ENCODE peak calls at places on chromosomes 13 and 19, in seven cellular contexts. P is naive thymus-derived CD4-positive, alpha-beta T cell; G is CD4-positive, alpha-beta T cell; D is HFFc6; S is brain pericyte; Z is PC-3; U is T-helper 1 cell. N is an unnamed sample.

GRCh38 chr19:11381535-11382369 is 2.4 kb downstream of the EPOR start:
- DNase-seq in G (peak; percentile 39), S (no peak), U (peak; percentile 67), Z (peak; percentile 99), D (peak; percentile 92), P (peak; percentile 57), N (peak; percentile 67)

GRCh38 chr13:43305416-43305815 is 282.0 kb downstream of the DNAJC15 start:
- DNase-seq in U (no peak), S (no peak), P (no peak), Z (peak; percentile 56), D (no peak), G (no peak), N (no peak)

GRCh38 chr13:33485247-33485646 is 199.7 kb upstream of the STARD13 start:
- DNase-seq in S (no peak), D (no peak), P (no peak), G (no peak), Z (no peak), U (no peak), N (no peak)

GRCh38 chr13:90445179-90445578 is 902.3 kb upstream of the MIR17HG start:
- DNase-seq in U (no peak), P (no peak), G (no peak), S (no peak), Z (peak; percentile 88), D (peak; percentile 87), N (no peak)

GRCh38 chr19:49080392-49080791 is 4.9 kb upstream of the SNRNP70 start:
- DNase-seq in S (no peak), P (no peak), D (no peak), G (no peak), U (no peak), Z (no peak), N (no peak)

GRCh38 chr13:32881792-32882175 is 134.4 kb upstream of the KL start:
- DNase-seq in D (no peak), G (no peak), S (no peak), U (no peak), P (no peak), Z (peak; percentile 54), N (no peak)

GRCh38 chr13:110633776-110634175 is 18.4 kb downstream of the NAXD start:
- DNase-seq in U (no peak), P (no peak), G (no peak), S (no peak), D (no peak), Z (no peak), N (no peak)

GRCh38 chr19:7120499-7120898 is 51.0 kb downstream of the ZNF557 start:
- DNase-seq in U (no peak), S (no peak), P (no peak), G (no peak), Z (no peak), D (no peak), N (no peak)

GRCh38 chr19:18915639-18916038 is 3.5 kb downstream of the COPE start:
- DNase-seq in P (no peak), Z (peak; percentile 55), G (peak; percentile 15), S (no peak), D (peak; percentile 45), U (no peak), N (no peak)

GRCh38 chr19:39139305-39140194 is 14.0 kb downstream of the PAK4 start:
- DNase-seq in G (no peak), D (no peak), S (no peak), P (no peak), U (no peak), Z (no peak), N (no peak)

GRCh38 chr13:99045396-99045795 is 67.5 kb upstream of the DOCK9 start:
- DNase-seq in S (no peak), P (no peak), D (peak; percentile 50), U (no peak), G (no peak), Z (no peak), N (no peak)

GRCh38 chr19:41937525-41937924 is 9.3 kb upstream of the ERFL start:
- DNase-seq in S (no peak), P (no peak), D (no peak), Z (no peak), U (no peak), G (no peak), N (no peak)

GRCh38 chr19:46101293-46101692 is 23.2 kb downstream of the IGFL3 start:
- DNase-seq in Z (no peak), G (no peak), D (no peak), S (no peak), U (no peak), P (no peak), N (no peak)

GRCh38 chr13:48478401-48478800 is 54.5 kb downstream of the RCBTB2 start:
- DNase-seq in S (peak; percentile 74), G (no peak), D (peak; percentile 63), P (no peak), U (no peak), Z (no peak), N (no peak)

GRCh38 chr13:98563071-98563470 is 13.8 kb downstream of the STK24 start:
- DNase-seq in P (peak; percentile 67), G (peak; percentile 33), D (no peak), Z (peak; percentile 46), S (no peak), U (peak; percentile 41), N (peak; percentile 42)

GRCh38 chr13:95623141-95623540 is 21.4 kb downstream of the DZIP1 start:
- DNase-seq in G (no peak), P (no peak), U (no peak), S (no peak), Z (no peak), D (no peak), N (no peak)

GRCh38 chr13:44921931-44922758 is 67.1 kb downstream of the NUFIP1 start:
- DNase-seq in G (no peak), D (peak; percentile 96), U (no peak), Z (peak; percentile 91), P (no peak), S (peak; percentile 42), N (no peak)

GRCh38 chr19:7415163-7415856 is 66.6 kb downstream of the ARHGEF18 start:
- DNase-seq in Z (no peak), D (no peak), G (no peak), S (peak; percentile 62), U (no peak), P (no peak), N (no peak)

GRCh38 chr19:27846944-27847343 is 1366.0 kb downstream of the UQCRFS1 start:
- DNase-seq in Z (no peak), G (no peak), D (no peak), P (no peak), U (no peak), S (no peak), N (no peak)

GRCh38 chr19:3054972-3055740 is 7.1 kb downstream of the TLE5 start:
- DNase-seq in S (no peak), P (no peak), D (no peak), U (no peak), G (no peak), Z (peak; percentile 49), N (no peak)

GRCh38 chr19:55383789-55384575 is at the start of gene TMEM238:
- DNase-seq in U (peak; percentile 40), P (peak; percentile 30), G (peak; percentile 38), Z (peak; percentile 71), D (peak; percentile 60), S (no peak), N (no peak)

GRCh38 chr13:46168341-46168740 is 13.6 kb downstream of the LCP1 start:
- DNase-seq in S (no peak), P (no peak), Z (no peak), U (peak; percentile 36), G (no peak), D (no peak), N (no peak)

GRCh38 chr13:51794959-51795358 is 9.0 kb downstream of the DHRS12 start:
- DNase-seq in D (no peak), Z (no peak), U (no peak), P (no peak), S (no peak), G (no peak), N (no peak)